ENCODE peak calls at places on chromosomes 5 and 9, in five cellular contexts. A, B, F, T and Q are unnamed samples.
A peak's percentile ranks its signal among the peaks of the same experiment; 100 is the strongest.

GRCh38 chr9:98241357-98242104 is 13.9 kb downstream of the TBC1D2 start:
- DNase-seq in A (no peak), T (no peak), F (no peak), B (no peak), Q (no peak)

GRCh38 chr5:164799391-164799790 is 1294.0 kb downstream of the MAT2B start:
- DNase-seq in A (peak; percentile 29), F (no peak), T (no peak), B (no peak), Q (no peak)

GRCh38 chr5:132467292-132467984 is 23.1 kb downstream of the IRF1 start:
- DNase-seq in F (no peak), B (peak; percentile 19), A (peak; percentile 90), T (no peak), Q (no peak)

GRCh38 chr9:112367465-112367864 is 12.4 kb upstream of the HSDL2 start:
- DNase-seq in F (no peak), B (no peak), A (no peak), T (no peak), Q (no peak)

GRCh38 chr5:94432499-94432898 is 185.9 kb downstream of the KIAA0825 start:
- DNase-seq in B (no peak), T (no peak), A (no peak), F (no peak), Q (no peak)

GRCh38 chr9:106634641-106635040 is 228.3 kb upstream of the ZNF462 start:
- DNase-seq in A (no peak), T (no peak), F (no peak), B (no peak), Q (no peak)

GRCh38 chr5:93573627-93573974 is 7.4 kb downstream of the NR2F1-AS1 start:
- DNase-seq in A (no peak), F (no peak), T (peak; percentile 39), B (no peak), Q (no peak)

GRCh38 chr5:72951850-72952468 is 3.9 kb upstream of the FCHO2 start:
- DNase-seq in T (no peak), B (no peak), F (no peak), A (peak; percentile 19), Q (no peak)

GRCh38 chr9:23581936-23582335 is 244.1 kb downstream of the ELAVL2 start:
- DNase-seq in F (no peak), B (no peak), T (no peak), A (no peak), Q (no peak)

GRCh38 chr5:109451161-109451560 is 41.4 kb upstream of the PJA2 start:
- DNase-seq in T (no peak), A (no peak), F (no peak), B (no peak), Q (no peak)

GRCh38 chr5:150022163-150022540 is 21.6 kb downstream of the HMGXB3 start:
- DNase-seq in A (no peak), F (no peak), B (no peak), T (no peak), Q (no peak)

GRCh38 chr5:168434746-168435321 is 51.4 kb upstream of the RARS1 start:
- DNase-seq in F (no peak), A (no peak), T (no peak), B (no peak), Q (no peak)

GRCh38 chr9:124511426-124511840 is 4.2 kb upstream of the NR5A1 start:
- DNase-seq in T (no peak), A (no peak), F (no peak), B (no peak), Q (no peak)

GRCh38 chr5:135492319-135492626 is 40.1 kb upstream of the TIFAB start:
- DNase-seq in F (no peak), A (no peak), B (no peak), T (no peak), Q (no peak)

GRCh38 chr9:71004196-71004595 is 117.2 kb downstream of the TRPM3 start:
- DNase-seq in T (no peak), F (no peak), B (no peak), A (no peak), Q (no peak)

GRCh38 chr9:112112941-112113399 is 62.1 kb downstream of the SUSD1 start:
- DNase-seq in B (no peak), T (no peak), F (no peak), A (peak; percentile 38), Q (no peak)

GRCh38 chr5:103918668-103919367 is 356.2 kb upstream of the NUDT12 start:
- DNase-seq in T (no peak), F (no peak), A (no peak), B (no peak), Q (no peak)

GRCh38 chr5:178145965-178146820 is 7.5 kb downstream of the NHP2 start:
- DNase-seq in F (peak; percentile 72), T (peak; percentile 73), A (peak; percentile 83), B (no peak), Q (no peak)

GRCh38 chr5:91189480-91190332 is 193.4 kb downstream of the ARRDC3 start:
- DNase-seq in B (peak; percentile 45), A (peak; percentile 60), T (no peak), F (no peak), Q (no peak)

GRCh38 chr5:81161012-81161601 is 72.0 kb upstream of the CKMT2 start:
- DNase-seq in T (no peak), A (peak; percentile 60), F (no peak), B (no peak), Q (no peak)

GRCh38 chr5:83072946-83073345 is 4.2 kb downstream of the TMEM167A start:
- DNase-seq in A (no peak), F (no peak), T (no peak), B (no peak), Q (no peak)

GRCh38 chr5:54832846-54833245 is 152.5 kb downstream of the ESM1 start:
- DNase-seq in F (no peak), B (no peak), A (no peak), T (peak; percentile 7), Q (no peak)

GRCh38 chr5:76737131-76737556 is 21.2 kb downstream of the F2R start:
- DNase-seq in F (no peak), A (peak; percentile 81), B (no peak), T (no peak), Q (no peak)

GRCh38 chr9:130824616-130825015 is 10.4 kb upstream of the ABL1 start:
- DNase-seq in A (no peak), B (no peak), F (no peak), T (no peak), Q (no peak)

GRCh38 chr9:135516132-135516860 is 4.9 kb upstream of the LCN1 start:
- DNase-seq in A (no peak), T (no peak), F (no peak), B (no peak), Q (no peak)

GRCh38 chr5:123099514-123100151 is 10.6 kb downstream of the PRDM6 start:
- DNase-seq in F (peak; percentile 59), T (peak; percentile 68), A (no peak), B (no peak), Q (peak; percentile 73)

GRCh38 chr5:128304121-128304520 is 220.6 kb downstream of the SLC12A2 start:
- DNase-seq in T (no peak), A (no peak), B (no peak), F (no peak), Q (no peak)

DNA sequence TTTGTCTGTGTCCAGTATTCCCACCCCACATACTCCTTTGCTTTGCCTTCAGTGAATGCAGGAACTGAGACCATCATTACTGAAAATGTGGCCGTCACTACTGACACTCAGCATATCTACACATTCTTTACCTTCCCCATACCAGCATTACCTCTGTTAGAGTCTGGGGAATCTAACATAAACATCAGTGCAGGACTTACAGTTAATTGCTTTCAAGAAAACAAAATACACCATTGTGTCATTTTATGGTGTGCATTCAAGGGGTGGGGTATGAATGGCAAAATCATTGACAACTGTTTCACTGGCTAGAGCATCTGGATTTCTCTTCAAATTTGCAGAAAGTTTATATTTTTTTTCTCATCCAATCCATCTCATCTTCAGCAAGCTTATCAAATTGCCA is 731.4 kb upstream of the RIOK2 start:
- DNase-seq in B (no peak), F (no peak), T (no peak), A (no peak), Q (no peak)
- TF ChIP-seq CTCF in B (no peak), F (no peak), T (no peak), A (no peak), Q (no peak)

DNA sequence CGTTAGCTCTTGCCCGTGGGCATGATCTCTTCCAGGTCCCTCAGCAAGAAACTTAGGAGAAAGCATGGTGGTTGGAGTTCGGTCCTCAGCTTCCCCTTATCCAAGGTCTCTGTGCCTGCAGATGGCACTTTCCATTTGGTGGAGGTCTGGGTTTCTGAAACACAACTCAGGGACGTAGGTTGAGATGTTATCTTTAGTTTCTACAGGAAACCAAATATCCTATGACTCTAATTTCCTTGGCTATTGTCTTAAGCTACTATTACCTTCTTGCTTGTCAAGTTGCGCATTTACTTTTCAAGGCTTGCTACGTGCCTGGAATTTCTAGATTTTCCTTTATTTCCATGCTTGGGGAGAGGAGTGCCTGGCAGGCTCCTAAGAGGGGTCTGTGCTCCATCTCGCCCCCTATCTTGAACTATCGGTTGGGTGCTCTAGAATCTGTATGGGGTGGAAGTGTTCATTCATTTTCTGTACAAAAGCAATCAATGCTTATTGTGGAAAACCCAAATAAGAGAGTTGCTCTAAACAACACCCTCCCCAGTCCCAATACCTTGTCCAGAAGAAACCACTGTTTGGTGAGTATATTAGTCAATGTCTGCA is 32.9 kb upstream of the KCNIP1 start:
- DNase-seq in T (no peak), F (no peak), A (no peak), B (no peak), Q (no peak)
- TF ChIP-seq CTCF in T (no peak), F (no peak), A (no peak), B (no peak), Q (no peak)

DNA sequence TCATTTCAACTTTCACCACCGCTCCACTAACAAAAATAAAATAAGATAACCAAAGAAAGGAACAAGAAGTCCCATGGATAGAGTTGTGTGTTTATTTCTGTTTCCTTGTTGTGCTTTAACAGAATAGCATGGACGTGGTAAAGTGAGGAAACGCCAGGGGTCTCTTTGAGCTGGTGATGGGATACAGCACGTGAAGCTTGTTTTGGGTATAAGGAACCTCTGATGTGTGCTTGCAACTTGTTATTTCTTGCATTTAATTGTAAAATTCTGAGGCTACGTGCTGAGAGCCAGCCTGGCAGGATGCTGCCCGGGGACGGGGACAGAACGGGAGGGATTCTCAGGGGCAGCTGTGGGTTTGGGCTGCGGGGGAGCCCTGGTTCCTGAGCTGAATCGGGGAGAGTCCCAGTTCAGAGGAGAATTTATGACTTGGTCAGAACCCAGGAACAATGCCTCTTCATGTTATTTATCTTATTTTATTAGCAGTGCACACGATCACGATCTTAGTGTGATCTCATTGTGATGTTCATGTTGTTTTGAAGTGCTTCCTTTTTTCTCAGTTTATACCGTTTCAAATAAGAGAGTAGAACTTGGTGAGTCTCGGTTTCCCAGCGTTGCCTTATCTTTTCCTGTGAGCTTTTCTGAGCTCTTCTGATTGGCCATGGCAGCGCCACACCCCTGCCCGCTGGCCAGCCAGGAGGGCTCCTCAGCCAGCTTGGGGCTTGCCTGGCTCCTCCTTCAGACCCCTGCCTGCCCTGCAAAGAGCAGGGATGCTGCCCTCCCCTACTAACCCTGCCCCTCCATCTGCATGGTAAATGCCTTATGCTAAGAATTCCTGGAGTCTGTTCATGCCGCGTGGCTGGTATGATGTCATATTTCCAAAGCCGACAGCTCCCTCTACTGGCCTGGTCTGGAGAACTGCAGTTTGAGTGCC is 63.6 kb downstream of the ANKRD33B start:
- DNase-seq in F (peak; percentile 97), B (peak; percentile 93), T (peak; percentile 93), A (peak; percentile 93), Q (peak; percentile 79)
- TF ChIP-seq CTCF in F (peak; percentile 96), B (peak; percentile 97), T (peak; percentile 82), A (peak; percentile 83), Q (peak; percentile 86)

DNA sequence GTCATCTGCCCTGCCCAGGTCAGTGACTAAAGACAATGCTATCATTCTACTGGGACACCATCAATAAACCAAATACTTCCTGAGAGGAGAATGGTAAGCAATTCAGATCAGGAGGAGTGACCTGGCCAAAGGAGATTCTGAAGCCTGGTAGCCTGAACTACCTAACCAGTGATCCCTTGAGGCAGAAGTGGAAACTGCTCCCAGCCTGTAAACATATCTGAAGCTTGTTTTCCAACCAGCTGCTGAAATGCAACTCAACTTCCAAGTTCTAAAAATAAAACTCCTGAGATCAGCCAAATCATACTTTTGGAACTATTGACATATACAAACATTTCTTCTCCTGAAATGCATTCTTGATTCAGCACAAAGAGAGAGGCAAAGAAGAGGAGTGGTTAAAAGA is 204.1 kb downstream of the EBF1 start:
- DNase-seq in A (no peak), F (no peak), T (no peak), B (no peak), Q (no peak)
- TF ChIP-seq CTCF in A (no peak), F (peak; percentile 16), T (no peak), B (peak; percentile 50), Q (peak; percentile 41)